ENCODE peak calls at places on chromosomes 7 and 10, in six cellular contexts. J, L, C, V, D and R are unnamed samples.

GRCh38 chr7:147496209-147496608 is 1094.4 kb upstream of the C7orf33 start:
- DNase-seq in J (no peak), L (no peak), C (no peak), V (no peak), D (no peak), R (no peak)

GRCh38 chr7:128763541-128763940 is 12.1 kb downstream of the OPN1SW start:
- DNase-seq in J (no peak), L (no peak), C (no peak), V (no peak), D (no peak), R (no peak)

GRCh38 chr7:138886501-138886917 is 88.5 kb upstream of the ATP6V0A4 start:
- DNase-seq in J (peak), L (peak), C (peak), V (peak), D (no peak), R (peak)

GRCh38 chr7:12244129-12244528 is 33.0 kb downstream of the TMEM106B start:
- DNase-seq in J (peak), L (no peak), C (no peak), V (peak), D (peak), R (peak)

GRCh38 chr7:23062452-23062851 is 43.1 kb upstream of the KLHL7 start:
- DNase-seq in J (peak), L (no peak), C (no peak), V (no peak), D (peak), R (no peak)

GRCh38 chr10:124473070-124473469 is 11.4 kb downstream of the LHPP start:
- DNase-seq in J (no peak), L (no peak), C (no peak), V (no peak), D (no peak), R (no peak)

GRCh38 chr10:930415-931325 is 835 bp downstream of the LARP4B start:
- DNase-seq in J (peak), L (no peak), C (no peak), V (peak), D (peak), R (peak)

GRCh38 chr7:35828817-35829216 is 28.0 kb downstream of the SEPTIN7 start:
- DNase-seq in J (no peak), L (no peak), C (no peak), V (no peak), D (peak), R (no peak)

GRCh38 chr7:39560398-39560797 is 5.8 kb upstream of the YAE1 start:
- DNase-seq in J (no peak), L (no peak), C (no peak), V (no peak), D (no peak), R (no peak)

GRCh38 chr10:6649903-6650302 is 69.8 kb upstream of the PRKCQ start:
- DNase-seq in J (no peak), L (no peak), C (no peak), V (no peak), D (no peak), R (no peak)

GRCh38 chr10:23088609-23089008 is 6.8 kb upstream of the MSRB2 start:
- DNase-seq in J (no peak), L (no peak), C (no peak), V (no peak), D (no peak), R (no peak)

GRCh38 chr7:129843982-129844840 is 108.5 kb downstream of the UBE2H start:
- DNase-seq in J (peak), L (no peak), C (no peak), V (no peak), D (peak), R (peak)

GRCh38 chr10:113108180-113108835 is 158.3 kb downstream of the TCF7L2 start:
- DNase-seq in J (peak), L (no peak), C (no peak), V (no peak), D (no peak), R (peak)

GRCh38 chr7:90520484-90520883 is 51.0 kb downstream of the PTTG1IP2 start:
- DNase-seq in J (no peak), L (no peak), C (no peak), V (no peak), D (no peak), R (no peak)

GRCh38 chr10:127916826-127917225 is 9.9 kb downstream of the PTPRE start:
- DNase-seq in J (no peak), L (no peak), C (no peak), V (no peak), D (peak), R (no peak)

DNA sequence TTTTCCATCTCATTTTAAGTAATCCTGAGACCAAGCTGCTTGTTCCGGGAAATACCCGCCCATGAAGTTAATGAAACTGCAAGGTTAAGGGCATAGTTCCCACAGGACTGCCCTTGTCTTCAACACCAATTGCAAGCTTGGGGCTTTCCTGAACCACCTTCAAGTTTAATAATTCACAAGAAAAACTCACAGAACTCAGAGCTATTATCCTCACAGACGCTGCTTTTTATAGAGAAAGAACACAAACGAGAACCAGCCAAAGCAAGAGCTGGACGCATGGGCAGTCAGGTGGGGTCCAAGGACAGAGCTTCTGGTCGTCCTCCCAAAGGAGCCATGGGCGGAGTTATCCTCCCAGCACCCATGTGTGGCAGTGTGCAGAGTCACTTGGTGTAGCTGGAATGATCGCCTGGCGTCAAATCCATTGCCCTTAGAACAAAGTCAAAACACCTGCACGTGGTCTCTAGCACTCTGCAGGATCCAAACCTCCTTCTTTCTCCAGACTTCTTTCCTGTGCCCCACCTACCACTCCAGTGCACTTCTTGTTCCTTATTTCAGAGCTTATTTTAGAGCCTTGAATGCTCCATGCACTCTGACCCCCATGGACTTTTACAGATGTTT is 56.7 kb downstream of the SNX10 start:
- DNase-seq in J (no peak), L (no peak), C (no peak), V (peak), D (no peak), R (no peak)
- TF ChIP-seq POLR2A in J (no peak), L (no peak), C (no peak), V (no peak), D (no peak), R (no peak)

DNA sequence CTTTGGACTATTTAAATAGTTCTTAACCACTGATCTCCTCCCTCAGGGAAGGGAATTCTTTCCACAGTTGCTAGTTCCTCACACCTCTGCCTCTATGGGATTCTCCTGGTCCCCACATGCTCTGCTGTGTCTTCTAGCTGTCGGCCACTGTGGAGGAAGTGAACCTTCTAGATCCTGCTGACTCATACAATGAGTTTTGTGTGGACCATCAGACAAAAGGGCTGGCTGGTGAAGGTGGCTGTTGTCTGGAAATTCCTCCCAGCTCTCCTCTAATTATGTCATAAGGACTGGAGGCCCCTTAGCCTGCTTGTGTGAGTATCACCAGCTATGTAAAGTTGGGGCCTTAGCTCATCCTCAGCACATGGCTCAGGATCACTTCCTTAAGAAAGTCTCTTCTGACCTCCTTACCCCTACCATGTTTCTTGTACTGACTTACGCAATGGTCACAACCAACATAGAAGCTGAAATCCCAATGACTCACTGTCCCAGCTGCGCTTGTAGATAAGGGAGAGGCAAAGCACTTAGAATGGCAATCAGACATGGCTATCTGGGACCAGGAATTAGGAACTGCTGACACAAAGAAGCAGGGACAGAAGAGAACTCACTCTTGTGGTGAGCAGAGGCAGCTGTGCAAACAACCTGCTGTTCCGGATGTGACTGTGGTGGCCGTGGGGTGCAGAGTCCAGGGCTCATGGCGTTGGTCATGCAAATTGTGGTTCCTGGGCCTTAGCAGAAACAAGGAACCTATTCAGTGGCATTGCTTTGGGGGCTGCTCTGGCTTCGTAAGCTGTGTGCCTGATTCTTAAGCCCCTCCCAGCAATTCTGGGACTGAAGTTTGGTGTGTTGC is 2.5 kb upstream of the MACC1 start:
- DNase-seq in J (peak), L (no peak), C (no peak), V (peak), D (peak), R (peak)
- TF ChIP-seq POLR2A in J (no peak), L (no peak), C (no peak), V (peak), D (no peak), R (peak)

GRCh38 chr10:17201165-17202013 is at the start of gene TRDMT1:
- DNase-seq in J (peak), L (peak), C (peak), V (peak), D (peak), R (peak)
- TF ChIP-seq POLR2A in J (peak), L (no peak), C (peak), V (peak), D (peak), R (peak)

DNA sequence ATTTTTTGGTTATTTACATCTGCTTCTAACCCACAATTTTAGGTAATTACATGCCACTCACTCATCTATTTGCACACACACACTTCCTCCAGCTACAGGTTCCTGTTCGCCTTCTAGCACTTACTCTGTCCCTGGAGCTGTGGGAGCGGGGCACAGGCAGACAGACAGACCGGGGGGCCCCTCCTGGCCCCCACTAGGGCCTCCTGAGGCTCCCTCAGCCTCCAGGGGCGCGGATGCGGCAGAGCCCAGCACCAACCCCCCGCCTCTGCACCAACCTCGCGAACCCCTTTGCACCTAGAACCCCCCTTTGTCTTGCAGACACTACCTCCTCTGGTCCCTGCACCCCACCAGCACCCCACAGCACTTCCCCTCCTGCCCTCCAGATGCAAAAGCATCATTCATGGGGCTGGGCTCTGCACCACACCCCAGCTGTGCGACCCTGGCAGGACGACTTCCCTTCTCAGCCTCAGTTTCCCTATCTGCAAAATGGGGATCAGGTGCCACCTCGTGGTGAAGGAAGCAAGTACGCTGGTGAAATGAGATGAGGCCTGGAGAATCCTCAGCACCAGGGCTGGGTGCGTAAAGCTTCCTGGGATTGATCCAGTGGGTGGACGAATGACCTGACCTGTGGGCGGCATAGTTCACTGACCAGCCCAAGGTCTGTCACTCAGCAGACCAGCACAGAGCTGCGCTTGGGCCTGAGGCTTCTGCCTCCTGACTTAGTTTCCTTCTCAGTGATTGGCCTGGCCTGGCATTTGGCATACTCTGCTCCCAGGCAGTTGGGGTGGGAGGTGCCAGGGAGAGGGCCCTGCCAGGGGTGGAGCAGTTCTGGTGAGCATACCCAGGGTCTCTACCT is 37.9 kb downstream of the ELFN1 start:
- DNase-seq in J (no peak), L (no peak), C (peak), V (no peak), D (no peak), R (no peak)
- TF ChIP-seq POLR2A in J (no peak), L (no peak), C (no peak), V (no peak), D (no peak), R (no peak)

GRCh38 chr7:50449881-50450690 is at the start of gene FIGNL1:
- DNase-seq in J (peak), L (peak), C (peak), V (peak), D (peak), R (peak)
- TF ChIP-seq POLR2A in J (peak), L (no peak), C (peak), V (peak), D (peak), R (peak)

DNA sequence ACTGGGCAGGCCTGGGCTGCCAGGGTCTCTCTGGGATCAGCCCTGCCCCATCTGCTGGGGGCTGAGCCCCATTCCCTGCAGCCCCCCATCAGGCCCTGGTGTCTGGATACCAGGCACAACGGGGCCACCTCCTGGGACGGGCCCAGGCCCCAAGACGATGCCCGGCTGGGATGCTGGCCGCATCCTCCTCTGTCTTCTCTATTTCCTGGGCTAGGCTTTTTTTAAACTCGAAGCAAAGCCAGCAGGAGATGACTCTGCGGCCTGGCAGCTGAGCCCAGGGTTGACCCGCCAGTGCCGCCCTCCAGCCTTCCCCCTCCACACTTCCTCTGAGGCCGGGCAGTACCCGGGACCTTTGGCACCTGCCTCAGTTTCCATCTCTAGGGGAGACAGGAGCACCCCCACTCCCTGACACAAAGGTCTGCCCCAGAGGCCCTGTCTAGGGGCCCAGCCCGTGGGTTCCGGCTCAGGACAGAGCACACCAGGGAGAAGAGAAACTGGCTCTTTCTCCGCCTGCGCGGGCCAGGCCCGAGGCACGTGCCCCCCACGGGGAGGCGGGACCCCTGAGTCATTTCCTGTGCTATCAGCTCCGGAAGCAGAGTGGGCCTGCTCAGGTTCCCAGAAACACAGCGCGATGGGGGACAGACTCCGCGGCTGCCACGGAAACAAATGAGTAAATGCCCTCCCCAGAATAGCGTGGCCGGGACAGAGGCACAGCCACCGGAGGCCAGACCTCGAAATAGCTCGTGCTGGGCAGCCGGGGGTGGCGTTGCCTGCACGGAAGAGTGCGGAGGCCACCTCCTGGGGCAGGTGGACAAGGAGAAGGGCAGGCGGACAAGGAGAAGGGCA is 84.6 kb upstream of the PDGFA start:
- DNase-seq in J (no peak), L (peak), C (peak), V (peak), D (peak), R (peak)
- TF ChIP-seq POLR2A in J (no peak), L (no peak), C (peak), V (peak), D (no peak), R (peak)